ENCODE peak calls at places on chromosome 10, in six cellular contexts. B is activated T-cell treated with anti-CD3 and anti-CD28 coated beads, Interleukin-2, amount 50 U/mL, for 1 hour; Y is AG04450; N is NCI-H187 treated with DMSO at 0.1 percent for 48 hours; O is T-helper 2 cell; M is T-helper 17 cell. U is an unnamed sample.

GRCh38 chr10:132423966-132424847 is 27.2 kb downstream of the PWWP2B start:
- DNase-seq in N (no peak), M (no peak), O (no peak), B (no peak), Y (no peak), U (no peak)

GRCh38 chr10:29956335-29956924 is 103.0 kb downstream of the JCAD start:
- DNase-seq in Y (no peak), B (no peak), N (no peak), M (no peak), O (no peak), U (no peak)

GRCh38 chr10:50846753-50847152 is 38.7 kb downstream of the A1CF start:
- DNase-seq in Y (no peak), N (no peak), M (no peak), O (no peak), B (no peak), U (no peak)

GRCh38 chr10:14601872-14602725 is 172.6 kb downstream of the FAM107B start:
- DNase-seq in M (peak), Y (no peak), N (no peak), B (peak), O (no peak), U (no peak)

GRCh38 chr10:69232252-69232651 is 12.1 kb downstream of the HKDC1 start:
- DNase-seq in B (no peak), O (no peak), N (no peak), Y (peak), M (no peak), U (no peak)

GRCh38 chr10:22436526-22436892 is 91.2 kb downstream of the SPAG6 start:
- DNase-seq in B (no peak), O (no peak), N (no peak), Y (no peak), M (no peak), U (no peak)

GRCh38 chr10:3825862-3826351 is 40.9 kb upstream of the KLF6 start:
- DNase-seq in O (no peak), Y (no peak), B (no peak), M (no peak), N (no peak), U (no peak)

GRCh38 chr10:17808971-17809841 is at the start of gene MRC1:
- DNase-seq in N (no peak), M (no peak), O (no peak), B (no peak), Y (no peak), U (no peak)

GRCh38 chr10:68647928-68648327 is 73.1 kb upstream of the CCAR1 start:
- DNase-seq in O (no peak), M (no peak), B (no peak), N (no peak), Y (peak), U (no peak)

GRCh38 chr10:50248598-50248997 is 2.7 kb downstream of the ASAH2 start:
- DNase-seq in B (no peak), N (no peak), Y (no peak), M (no peak), O (no peak), U (no peak)

GRCh38 chr10:3419719-3420495 is 247.3 kb upstream of the PITRM1 start:
- DNase-seq in O (no peak), Y (no peak), M (no peak), B (no peak), N (no peak), U (no peak)

GRCh38 chr10:100103581-100103980 is 21.9 kb upstream of the CPN1 start:
- DNase-seq in B (no peak), Y (no peak), M (no peak), O (no peak), N (no peak), U (no peak)

GRCh38 chr10:118911361-118911760 is 118.2 kb upstream of the NANOS1 start:
- DNase-seq in Y (no peak), M (no peak), N (no peak), B (no peak), O (no peak), U (no peak)

GRCh38 chr10:81135851-81136250 is 598.1 kb downstream of the SH2D4B start:
- DNase-seq in Y (no peak), O (no peak), M (no peak), N (no peak), B (no peak), U (no peak)

GRCh38 chr10:34351161-34351560 is 463.9 kb downstream of the PARD3 start:
- DNase-seq in Y (no peak), O (no peak), B (no peak), N (no peak), M (no peak), U (no peak)

GRCh38 chr10:5540886-5541285 is 16.1 kb downstream of the CALML3 start:
- DNase-seq in Y (no peak), B (no peak), N (no peak), M (no peak), O (no peak), U (no peak)

GRCh38 chr10:112565434-112566053 is 118.5 kb downstream of the VTI1A start:
- DNase-seq in O (no peak), N (no peak), Y (peak), M (no peak), B (no peak), U (peak)

GRCh38 chr10:84204122-84204521 is 9.8 kb downstream of the CDHR1 start:
- DNase-seq in M (no peak), B (no peak), Y (no peak), O (no peak), N (no peak), U (no peak)

GRCh38 chr10:33109384-33109783 is 151.4 kb upstream of the ITGB1 start:
- DNase-seq in N (no peak), M (no peak), O (no peak), B (no peak), Y (no peak), U (no peak)

GRCh38 chr10:75693453-75693852 is 262.0 kb downstream of the LRMDA start:
- DNase-seq in O (no peak), B (no peak), M (no peak), N (no peak), Y (no peak), U (no peak)

U was measured in NCI-H774.